ENCODE peak calls at places on chromosomes 4 and X, in seven cellular contexts. X is GM10248, B is heart left ventricle, J is fibroblast of mammary gland, G is endothelial cell, Q is neural progenitor cell, W is AG10803. U is an unnamed sample.

GRCh38 chr4:124945422-124945821 is 232.9 kb upstream of the ANKRD50 start:
- DNase-seq in X (no peak), B (no peak), J (no peak), G (no peak), Q (no peak), W (no peak), U (no peak)

GRCh38 chrX:51569561-51569960 is 49.2 kb downstream of the CENPVL3 start:
- DNase-seq in X (no peak), B (no peak), J (peak), G (no peak), Q (no peak), W (no peak), U (no peak)

GRCh38 chrX:46306103-46306502 is 239.1 kb downstream of the ZNF674 start:
- DNase-seq in X (no peak), B (no peak), J (no peak), G (no peak), Q (no peak), W (no peak), U (no peak)

GRCh38 chrX:15745179-15745578 is 7.1 kb downstream of the CA5B start:
- DNase-seq in X (no peak), B (no peak), J (peak), G (no peak), Q (no peak), W (peak), U (no peak)

GRCh38 chr4:1305781-1306455 is 16.2 kb downstream of the MAEA start:
- DNase-seq in X (no peak), B (no peak), J (no peak), G (no peak), Q (no peak), W (no peak), U (no peak)

GRCh38 chrX:2183193-2183725 is 317.5 kb downstream of the DHRSX start:
- DNase-seq in X (no peak), B (no peak), J (no peak), G (no peak), Q (peak), W (no peak), U (no peak)

GRCh38 chr4:188178276-188178675 is 39.0 kb downstream of the TRIML1 start:
- DNase-seq in X (no peak), B (no peak), J (peak), G (no peak), Q (no peak), W (no peak), U (no peak)

GRCh38 chr4:47705326-47705981 is 132.4 kb downstream of the CORIN start:
- DNase-seq in X (peak), B (no peak), J (peak), G (no peak), Q (peak), W (peak), U (peak)

GRCh38 chr4:82758701-82759685 is 39.6 kb downstream of the SCD5 start:
- DNase-seq in X (no peak), B (no peak), J (no peak), G (no peak), Q (no peak), W (no peak), U (no peak)

GRCh38 chr4:54085284-54085683 is 14.7 kb upstream of the GSX2 start:
- DNase-seq in X (no peak), B (peak), J (peak), G (no peak), Q (no peak), W (peak), U (no peak)

GRCh38 chrX:47191806-47192401 is 1.7 kb upstream of the UBA1 start:
- DNase-seq in X (no peak), B (peak), J (no peak), G (no peak), Q (no peak), W (no peak), U (no peak)

GRCh38 chr4:156538651-156539285 is 432.8 kb downstream of the PDGFC start:
- DNase-seq in X (no peak), B (no peak), J (no peak), G (no peak), Q (no peak), W (no peak), U (no peak)

GRCh38 chrX:34654939-34655338 is 2.1 kb downstream of the TMEM47 start:
- DNase-seq in X (no peak), B (no peak), J (no peak), G (no peak), Q (peak), W (peak), U (no peak)

GRCh38 chr4:7876096-7876993 is 63.3 kb downstream of the AFAP1 start:
- DNase-seq in X (no peak), B (no peak), J (peak), G (peak), Q (peak), W (peak), U (peak)

GRCh38 chr4:101345596-101346311 is 1.6 kb downstream of the PPP3CA start:
- DNase-seq in X (peak), B (peak), J (peak), G (peak), Q (peak), W (peak), U (peak)

GRCh38 chr4:159983080-159983479 is 880.2 kb downstream of the RAPGEF2 start:
- DNase-seq in X (no peak), B (no peak), J (no peak), G (no peak), Q (no peak), W (no peak), U (no peak)

GRCh38 chr4:11623726-11624037 is 195.0 kb upstream of the HS3ST1 start:
- DNase-seq in X (no peak), B (peak), J (no peak), G (peak), Q (peak), W (no peak), U (peak)

GRCh38 chr4:165767671-165768070 is 105.4 kb upstream of the TLL1 start:
- DNase-seq in X (no peak), B (no peak), J (no peak), G (no peak), Q (no peak), W (no peak), U (no peak)

GRCh38 chr4:170025523-170026252 is 507 bp downstream of the MFAP3L start:
- DNase-seq in X (no peak), B (peak), J (peak), G (peak), Q (peak), W (peak), U (no peak)

GRCh38 chr4:86593726-86594558 is at the start of gene PTPN13:
- DNase-seq in X (peak), B (peak), J (peak), G (peak), Q (peak), W (peak), U (peak)

GRCh38 chr4:86924805-86925204 is 10.0 kb upstream of the AFF1 start:
- DNase-seq in X (no peak), B (no peak), J (peak), G (no peak), Q (no peak), W (peak), U (no peak)

GRCh38 chrX:143306991-143307965 is 210.0 kb downstream of the SPANXN3 start:
- DNase-seq in X (no peak), B (no peak), J (no peak), G (no peak), Q (no peak), W (no peak), U (no peak)

GRCh38 chr4:110484767-110485166 is 8.8 kb downstream of the ENPEP start:
- DNase-seq in X (no peak), B (no peak), J (peak), G (no peak), Q (no peak), W (peak), U (no peak)

GRCh38 chr4:74104145-74104544 is 5.2 kb upstream of the CXCL2 start:
- DNase-seq in X (no peak), B (no peak), J (no peak), G (no peak), Q (no peak), W (no peak), U (no peak)

GRCh38 chrX:154990496-154990895 is 32.0 kb downstream of the F8 start:
- DNase-seq in X (no peak), B (no peak), J (no peak), G (no peak), Q (no peak), W (no peak), U (no peak)

GRCh38 chrX:154988719-154989118 is 33.8 kb downstream of the F8 start:
- DNase-seq in X (no peak), B (no peak), J (no peak), G (no peak), Q (no peak), W (no peak), U (no peak)

GRCh38 chrX:154991039-154991438 is 31.5 kb downstream of the F8 start:
- DNase-seq in X (peak), B (no peak), J (no peak), G (no peak), Q (no peak), W (no peak), U (no peak)

GRCh38 chrX:154987940-154988339 is 34.6 kb downstream of the F8 start:
- DNase-seq in X (no peak), B (no peak), J (no peak), G (no peak), Q (no peak), W (no peak), U (no peak)

GRCh38 chrX:154986826-154987575 is 35.5 kb downstream of the F8 start:
- DNase-seq in X (no peak), B (no peak), J (peak), G (no peak), Q (no peak), W (peak), U (no peak)
- TF ChIP-seq CTCF in X (peak), B (peak), J (no peak), G (no peak), Q (no peak), W (no peak), U (peak)

GRCh38 chr4:127967141-127967775 is 2.1 kb downstream of the ABHD18 start:
- DNase-seq in X (no peak), B (no peak), J (peak), G (no peak), Q (no peak), W (peak), U (no peak)

GRCh38 chr4:127959794-127960193 is 5.2 kb downstream of the MFSD8 start:
- DNase-seq in X (no peak), B (no peak), J (no peak), G (no peak), Q (no peak), W (peak), U (no peak)

GRCh38 chr4:127965062-127965802 is at the start of the genes ABHD18 and MFSD8:
- DNase-seq in X (peak), B (peak), J (peak), G (peak), Q (peak), W (peak), U (peak)

GRCh38 chr4:127968565-127968964 is 3.4 kb downstream of the ABHD18 start:
- DNase-seq in X (no peak), B (no peak), J (no peak), G (no peak), Q (no peak), W (no peak), U (no peak)

GRCh38 chr4:127965803-127966175 is 583 bp downstream of the ABHD18 start:
- DNase-seq in X (peak), B (peak), J (peak), G (no peak), Q (no peak), W (peak), U (peak)
- TF ChIP-seq CTCF in X (no peak), B (no peak), J (no peak), G (no peak), Q (no peak), W (no peak), U (no peak)

DNA sequence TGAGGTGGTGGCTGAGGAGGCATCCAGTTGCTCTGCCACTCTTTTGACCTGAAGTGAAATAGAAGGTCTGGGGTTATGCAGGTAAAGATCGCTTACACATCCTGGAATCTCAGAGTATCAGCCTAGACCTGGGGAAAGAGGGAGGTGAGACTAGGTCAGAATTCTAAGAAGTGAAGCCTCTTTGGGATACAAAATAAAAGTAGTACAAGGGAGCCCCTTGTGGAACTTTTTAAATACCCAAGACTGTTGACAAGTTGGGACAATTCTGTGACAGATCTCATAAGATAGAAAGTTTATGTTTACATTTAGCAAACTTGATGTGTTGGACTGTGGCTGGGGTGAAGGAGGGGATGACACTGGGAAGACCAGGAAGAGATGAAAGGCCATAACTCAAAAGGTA is 263.2 kb downstream of the SPRY1 start:
- DNase-seq in X (no peak), B (no peak), J (peak), G (no peak), Q (no peak), W (no peak), U (no peak)
- TF ChIP-seq CTCF in X (peak), B (peak), J (peak), G (no peak), Q (peak), W (peak), U (peak)

DNA sequence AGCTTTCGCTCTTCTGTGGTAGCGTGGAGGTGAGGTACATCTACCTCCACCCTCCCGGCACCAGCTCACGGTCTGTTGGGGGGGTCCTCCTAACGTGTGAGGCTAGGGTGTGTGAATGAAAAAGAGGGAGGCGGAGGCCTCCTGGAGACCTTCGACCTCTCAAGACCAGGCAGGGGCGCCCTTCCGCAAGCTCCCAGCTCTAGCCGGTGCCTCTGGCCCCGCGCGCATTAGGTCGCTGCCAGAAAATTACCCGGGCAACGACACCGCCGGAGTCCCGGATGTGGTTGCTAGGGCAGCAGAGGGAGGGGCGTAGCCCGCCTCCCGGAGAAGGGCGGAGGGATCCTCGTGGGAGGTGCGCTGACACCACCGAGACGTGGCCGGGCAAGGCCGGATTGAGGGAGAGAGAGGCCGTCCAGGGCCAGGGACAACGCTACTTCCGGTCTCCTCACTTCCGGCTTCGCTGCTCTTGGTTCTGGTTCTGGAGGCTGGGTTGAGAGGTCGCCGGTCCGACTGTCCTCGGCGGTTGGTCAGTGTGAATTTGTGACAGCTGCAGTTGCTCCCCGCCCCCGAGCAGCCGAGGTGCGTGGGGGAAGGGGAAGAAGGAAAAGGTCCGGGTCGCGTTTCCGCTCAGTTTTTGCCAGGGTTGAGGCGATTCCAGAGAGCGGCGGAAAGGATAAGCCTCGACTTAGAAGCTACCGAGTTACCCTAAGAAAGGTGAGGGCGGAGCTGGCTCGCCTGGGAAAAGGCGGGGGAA is at the start of the genes ARFIP1 and TIGD4:
- DNase-seq in X (peak), B (peak), J (peak), G (peak), Q (peak), W (peak), U (peak)
- TF ChIP-seq CTCF in X (peak), B (no peak), J (peak), G (no peak), Q (peak), W (peak), U (peak)

DNA sequence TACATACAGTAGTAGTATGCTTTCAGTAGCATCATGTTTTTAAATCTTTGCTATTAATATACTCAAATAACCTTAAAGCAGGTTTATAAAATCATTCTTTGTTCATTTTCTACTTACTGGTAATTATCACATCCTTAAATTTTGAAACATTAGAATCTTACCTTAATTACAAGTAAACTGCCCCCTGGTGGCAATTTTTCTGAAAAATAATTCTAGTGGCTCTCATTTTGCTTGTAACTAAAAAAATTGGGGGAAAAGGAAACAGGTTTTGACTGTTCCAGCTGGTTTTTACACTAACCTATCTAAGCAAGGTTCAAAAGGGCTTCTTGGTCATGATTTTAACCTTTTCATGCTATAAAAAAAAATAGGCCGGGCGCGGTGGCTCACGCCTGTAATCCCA is 18.5 kb upstream of the DCAF4L1 start:
- DNase-seq in X (no peak), B (no peak), J (peak), G (no peak), Q (peak), W (peak), U (no peak)
- TF ChIP-seq CTCF in X (no peak), B (peak), J (peak), G (peak), Q (peak), W (peak), U (peak)

DNA sequence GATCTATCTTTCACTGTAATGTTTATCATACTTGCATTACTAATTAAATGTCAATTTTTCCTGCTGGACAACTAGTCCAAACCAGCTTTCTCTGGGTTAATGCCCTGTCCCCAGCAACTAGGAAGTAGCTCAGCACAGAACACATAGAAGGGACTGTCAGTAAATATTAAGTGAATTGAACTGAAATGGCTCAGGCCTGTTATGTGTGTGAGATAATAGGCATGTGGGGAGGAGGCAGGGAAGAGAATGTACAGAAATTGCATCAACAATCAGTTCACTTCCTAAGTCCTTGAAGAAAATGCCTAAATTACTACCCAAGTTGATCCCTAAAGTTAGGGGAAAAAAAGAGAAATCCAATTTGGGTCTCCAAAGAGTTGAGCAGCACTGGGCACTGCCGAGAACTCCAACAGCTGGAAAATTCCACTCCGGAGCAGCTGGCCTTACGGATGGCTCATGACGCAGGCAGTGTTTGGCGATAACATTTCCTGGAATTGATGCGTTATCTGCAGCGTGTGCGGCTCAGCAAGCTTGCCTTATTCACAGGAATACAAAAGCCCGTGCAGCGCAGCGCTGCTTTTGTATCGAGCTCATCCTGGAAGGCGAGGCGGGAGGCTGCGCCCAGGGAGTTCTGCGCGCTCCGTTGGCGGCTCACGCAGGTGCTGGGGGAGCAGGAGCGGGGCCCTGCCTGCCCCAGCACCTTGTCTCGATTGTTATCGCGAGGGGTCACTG is 297.3 kb upstream of the LCORL start:
- DNase-seq in X (no peak), B (peak), J (peak), G (no peak), Q (peak), W (no peak), U (no peak)
- TF ChIP-seq CTCF in X (no peak), B (no peak), J (no peak), G (no peak), Q (no peak), W (no peak), U (no peak)

DNA sequence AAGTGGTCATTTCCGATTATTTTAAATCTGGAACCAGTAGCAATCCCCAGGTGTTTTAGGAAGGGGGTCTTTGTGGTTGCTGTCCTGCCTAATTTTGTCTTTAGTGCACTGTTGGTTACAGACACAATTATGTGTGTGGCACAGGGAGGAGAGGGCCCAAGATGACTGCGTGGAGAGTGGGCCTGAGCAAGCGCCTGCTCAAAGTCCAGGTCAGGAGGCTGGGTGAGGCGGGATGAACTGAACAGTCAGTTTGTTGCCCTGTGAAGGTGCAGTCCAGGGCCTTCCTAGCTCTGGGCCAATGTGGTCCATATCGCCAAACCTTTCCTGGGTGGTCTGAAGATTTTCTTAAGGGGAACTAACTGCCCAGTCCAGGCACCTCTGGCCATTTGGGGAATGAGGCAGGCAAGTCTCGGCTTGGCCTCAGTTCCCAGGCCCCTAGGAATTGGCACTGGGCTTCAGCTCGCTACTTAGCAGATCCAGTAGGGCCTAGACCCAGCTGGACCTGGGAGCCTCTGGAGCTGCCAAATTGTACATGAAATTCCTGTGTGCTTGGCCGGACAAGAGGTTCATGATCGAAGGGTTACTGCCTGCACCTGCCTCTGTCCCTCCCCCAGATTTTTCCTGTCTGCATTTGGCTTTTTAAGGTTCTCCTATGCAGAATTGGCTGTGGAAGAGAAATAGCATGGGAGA is 47.6 kb downstream of the ANAPC4 start:
- DNase-seq in X (no peak), B (peak), J (no peak), G (no peak), Q (no peak), W (no peak), U (no peak)
- TF ChIP-seq CTCF in X (no peak), B (no peak), J (no peak), G (no peak), Q (no peak), W (no peak), U (no peak)

GRCh38 chrX:37921758-37922157 is 74.4 kb upstream of the DYNLT3 start:
- DNase-seq in X (no peak), B (no peak), J (peak), G (no peak), Q (no peak), W (peak), U (no peak)

GRCh38 chrX:37922926-37923325 is 75.6 kb upstream of the DYNLT3 start:
- DNase-seq in X (no peak), B (no peak), J (no peak), G (no peak), Q (no peak), W (no peak), U (no peak)

GRCh38 chrX:37926700-37927099 is 79.3 kb upstream of the DYNLT3 start:
- DNase-seq in X (no peak), B (no peak), J (peak), G (no peak), Q (peak), W (peak), U (no peak)
- TF ChIP-seq CTCF in X (peak), B (peak), J (peak), G (peak), Q (peak), W (peak), U (peak)